ENCODE peak calls at places on chromosome 16, in eight cellular contexts. U, I, Z, T, A, F, G and J are unnamed samples. For H3K9me3 and H3K27me3, the result is how much of the 10 kb centered on the place peaks cover.

GRCh38 chr16:81790277-81790676 is 11.2 kb downstream of the PLCG2 start:
- DNase-seq in I (no peak), U (no peak), Z (no peak), G (no peak), F (no peak), A (no peak), T (no peak), J (no peak)

GRCh38 chr16:65176603-65177002 is 54.7 kb upstream of the CDH11 start:
- DNase-seq in U (no peak), G (no peak), F (no peak), I (no peak), T (no peak), A (no peak), Z (no peak), J (no peak)

GRCh38 chr16:87325480-87325879 is 8.3 kb upstream of the C16orf95 start:
- DNase-seq in I (peak), U (no peak), G (no peak), T (no peak), Z (no peak), F (no peak), A (no peak), J (no peak)

GRCh38 chr16:58393138-58393504 is 850 bp downstream of the GINS3 start:
- DNase-seq in G (no peak), I (no peak), A (no peak), U (no peak), T (no peak), Z (no peak), F (no peak), J (no peak)

GRCh38 chr16:56742030-56742984 is 12.4 kb downstream of the NUP93 start:
- DNase-seq in I (no peak), Z (no peak), T (peak), G (no peak), U (no peak), F (no peak), A (no peak), J (no peak)

GRCh38 chr16:75340715-75341500 is 89.5 kb upstream of the BCAR1 start:
- DNase-seq in T (no peak), F (no peak), I (no peak), Z (no peak), G (no peak), U (no peak), A (no peak), J (no peak)

GRCh38 chr16:73000020-73000906 is 47.7 kb downstream of the ZFHX3 start:
- DNase-seq in F (peak), Z (no peak), A (peak), I (no peak), G (no peak), U (no peak), T (no peak), J (no peak)

GRCh38 chr16:69176033-69176780 is 10.8 kb upstream of the SNTB2 start:
- DNase-seq in G (no peak), I (no peak), Z (no peak), U (no peak), T (no peak), F (no peak), A (no peak), J (no peak)

GRCh38 chr16:49620868-49621239 is 235.1 kb downstream of the ZNF423 start:
- DNase-seq in U (no peak), I (no peak), Z (no peak), F (no peak), G (no peak), A (no peak), T (no peak), J (no peak)

GRCh38 chr16:82639666-82640336 is 13.0 kb downstream of the CDH13 start:
- DNase-seq in G (peak), F (peak), A (no peak), T (peak), Z (no peak), U (peak), I (peak), J (no peak)

GRCh38 chr16:3606441-3606840 is 5.0 kb downstream of the SLX4 start:
- DNase-seq in F (peak), U (no peak), A (no peak), G (no peak), T (no peak), I (no peak), Z (no peak), J (no peak)

GRCh38 chr16:81004646-81005353 is 1.9 kb downstream of the CMC2 start:
- DNase-seq in Z (no peak), G (no peak), F (no peak), U (no peak), A (no peak), I (no peak), T (peak), J (no peak)

GRCh38 chr16:80804061-80804450 is 342 bp downstream of the CDYL2 start:
- DNase-seq in T (no peak), G (peak), U (peak), Z (no peak), F (peak), A (peak), I (peak), J (no peak)

GRCh38 chr16:89334988-89335802 is 117.7 kb downstream of the ZNF778 start:
- DNase-seq in T (no peak), A (no peak), F (peak), Z (no peak), G (no peak), U (no peak), I (no peak), J (no peak)

GRCh38 chr16:69273009-69273408 is 38.1 kb upstream of the VPS4A start:
- DNase-seq in T (no peak), U (no peak), F (no peak), Z (no peak), I (no peak), A (no peak), G (no peak), J (no peak)

GRCh38 chr16:77805403-77805802 is 17.0 kb downstream of the VAT1L start:
- DNase-seq in T (no peak), F (no peak), U (no peak), I (no peak), A (no peak), G (no peak), Z (no peak), J (no peak)

GRCh38 chr16:3726021-3726687 is 8.8 kb upstream of the TRAP1 start:
- DNase-seq in I (no peak), F (peak), U (no peak), A (no peak), Z (no peak), G (no peak), T (no peak), J (no peak)

GRCh38 chr16:9090101-9090959 is 1.1 kb upstream of the HAPSTR1 start:
- DNase-seq in G (peak), T (no peak), A (peak), Z (no peak), F (peak), U (peak), I (peak), J (no peak)

GRCh38 chr16:72406390-72406789 is 234.4 kb upstream of the PMFBP1 start:
- DNase-seq in Z (no peak), F (no peak), U (no peak), A (no peak), T (no peak), I (no peak), G (no peak), J (no peak)

GRCh38 chr16:51139568-51139967 is 11.5 kb downstream of the SALL1 start:
- DNase-seq in A (no peak), F (no peak), G (no peak), U (no peak), T (no peak), Z (no peak), I (no peak), J (no peak)

GRCh38 chr16:30731411-30731810 is 16.8 kb upstream of the PHKG2 start:
- DNase-seq in F (no peak), I (no peak), U (no peak), T (no peak), A (no peak), G (no peak), Z (no peak), J (no peak)

GRCh38 chr16:54927125-54928015 is 3.3 kb upstream of the IRX5 start:
- DNase-seq in Z (no peak), I (no peak), T (no peak), F (no peak), A (no peak), G (no peak), U (no peak), J (no peak)
- H3K4me3 ChIP-seq in Z (peak), I (peak), T (peak), F (peak), A (peak), G (no peak), U (peak), J (peak)

DNA sequence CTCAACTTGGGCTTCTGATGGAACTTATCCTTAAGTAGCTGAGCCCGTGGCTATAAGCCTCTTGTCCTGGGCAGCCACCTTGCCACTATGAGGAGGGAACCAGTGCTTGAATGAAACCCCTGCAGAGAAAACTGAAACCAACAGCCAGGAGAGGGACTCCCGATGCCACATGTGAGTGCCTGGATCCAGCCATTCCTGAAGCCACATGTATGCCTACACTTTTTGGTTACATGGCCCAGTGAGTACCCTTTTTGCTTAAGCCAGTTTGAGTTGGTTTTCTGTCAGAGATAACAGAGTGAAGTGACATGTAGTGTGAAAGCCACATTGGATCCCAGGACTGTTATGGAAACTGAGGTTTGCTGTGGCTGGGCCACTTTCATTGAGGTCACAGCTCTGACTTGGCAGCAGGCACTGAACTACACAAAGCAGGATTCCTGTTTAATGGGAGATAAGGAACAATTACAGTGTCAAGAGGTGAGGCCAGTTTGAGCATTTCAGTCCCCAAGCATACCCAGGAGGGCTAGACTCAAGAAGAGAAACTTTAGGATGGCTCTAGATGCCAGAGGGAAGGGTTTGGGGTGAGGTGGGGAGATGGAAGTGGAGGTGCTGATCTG is 222.2 kb downstream of the PARN start:
- DNase-seq in T (no peak), A (no peak), G (no peak), U (no peak), F (no peak), Z (no peak), I (no peak), J (no peak)
- H3K9me3 ChIP-seq in T (under half), A (under half), G (under half), U (under half), F (under half), Z (under half), I (under half), J (under half)

DNA sequence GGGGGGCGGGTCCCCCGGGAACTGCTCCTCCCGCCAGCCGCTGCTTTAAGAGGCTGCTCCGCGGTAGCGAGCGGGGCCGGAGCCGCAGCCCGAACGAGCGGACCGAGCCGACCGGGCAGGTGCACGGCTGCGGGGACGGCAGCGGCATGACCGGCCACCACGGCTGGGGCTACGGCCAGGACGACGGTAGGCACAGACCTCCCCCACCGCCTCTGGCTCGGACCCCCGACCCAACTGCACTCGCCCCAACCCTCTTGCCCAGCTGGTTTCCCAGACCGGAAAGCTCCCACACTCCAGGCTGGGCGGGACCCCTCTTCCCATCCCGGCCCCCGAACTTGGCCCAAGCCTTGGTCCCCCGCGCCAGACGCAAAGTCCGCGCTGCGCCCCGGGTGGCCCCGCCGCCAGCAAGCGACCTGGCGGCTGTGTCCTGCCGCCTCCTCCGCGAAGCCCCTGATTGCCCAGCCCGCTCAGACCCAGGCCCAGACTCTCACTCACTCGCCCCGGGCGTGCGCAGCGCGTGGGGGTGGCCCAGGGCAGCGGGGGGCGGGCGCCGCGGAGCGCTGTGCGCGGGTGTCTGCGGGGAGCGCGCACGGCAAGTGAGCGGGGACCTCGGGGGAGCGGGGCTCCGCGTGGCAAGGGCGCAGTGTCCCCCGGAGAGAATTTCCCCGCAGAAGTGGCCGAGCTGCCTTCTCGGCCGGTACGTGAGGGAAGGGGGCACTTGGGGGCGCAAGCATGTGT is at the start of gene CA7:
- DNase-seq in U (no peak), F (no peak), T (no peak), I (no peak), Z (no peak), A (no peak), G (no peak), J (no peak)
- H3K27me3 ChIP-seq in U (under half), F (under half), T (under half), I (under half), Z (under half), A (under half), G (under half), J (under half)

DNA sequence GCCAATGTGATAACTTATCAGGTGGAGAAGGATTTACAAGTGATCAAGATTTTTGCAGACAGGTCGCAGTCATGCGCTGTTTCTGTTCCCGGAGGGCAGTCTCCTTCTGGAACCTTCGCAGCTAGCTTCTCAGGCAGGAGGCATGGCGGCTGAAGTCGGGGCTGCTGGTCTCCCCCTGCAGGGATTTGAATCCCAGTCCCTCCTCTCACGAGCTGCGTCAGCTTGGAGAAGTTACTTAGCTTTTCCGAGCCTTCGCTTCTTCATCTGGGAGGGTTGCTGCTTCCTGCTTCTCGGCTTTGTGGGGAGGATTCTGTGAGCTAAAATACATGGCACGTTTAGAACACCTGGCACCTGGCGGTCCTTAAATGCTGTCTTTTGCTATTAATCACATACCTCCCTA is 287.8 kb upstream of the FOXF1 start:
- DNase-seq in T (no peak), I (no peak), G (no peak), F (no peak), Z (no peak), U (no peak), A (no peak), J (no peak)
- H3K4me3 ChIP-seq in T (no peak), I (no peak), G (no peak), F (no peak), Z (peak), U (no peak), A (no peak), J (no peak)

GRCh38 chr16:48308535-48308934 is 61.2 kb upstream of the ABCC11 start:
- DNase-seq in T (no peak), A (no peak), I (no peak), Z (no peak), G (no peak), U (no peak), F (no peak), J (no peak)
- H3K9me3 ChIP-seq in T (under half), A (under half), I (under half), Z (under half), G (under half), U (under half), F (under half), J (under half)

DNA sequence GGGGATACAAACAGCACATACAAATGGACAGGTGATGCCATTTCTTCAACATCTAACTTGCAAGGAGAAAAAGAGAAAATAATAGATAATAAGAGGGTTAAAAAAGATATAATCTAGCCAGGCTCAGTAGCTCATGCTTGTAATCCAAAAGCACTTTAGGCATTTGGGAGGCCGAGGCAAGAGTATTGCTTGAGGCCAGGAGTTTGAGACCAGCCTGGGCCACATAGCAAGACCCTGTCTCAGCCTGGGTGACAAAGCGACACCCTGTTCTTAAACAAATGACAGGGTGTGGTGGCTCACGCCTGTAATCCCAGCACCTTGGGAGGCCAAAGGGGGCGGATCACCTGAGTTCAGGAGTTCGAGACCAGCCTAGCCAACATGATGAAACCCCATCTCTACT is 19.3 kb downstream of the C16orf87 start:
- DNase-seq in G (no peak), T (no peak), F (no peak), Z (no peak), I (no peak), A (no peak), U (no peak), J (no peak)
- H3K27me3 ChIP-seq in G (under half), T (under half), F (under half), Z (under half), I (under half), A (under half), U (under half), J (under half)

GRCh38 chr16:67438098-67438791 is 7.3 kb downstream of the HSD11B2 start:
- DNase-seq in T (no peak), A (no peak), U (no peak), I (no peak), F (no peak), G (no peak), Z (no peak), J (no peak)

GRCh38 chr16:67433131-67433719 is 2.3 kb downstream of the HSD11B2 start:
- DNase-seq in A (no peak), F (no peak), U (no peak), G (no peak), Z (no peak), I (no peak), T (no peak), J (no peak)

GRCh38 chr16:67437513-67437912 is 6.6 kb downstream of the HSD11B2 start:
- DNase-seq in T (no peak), F (no peak), U (no peak), G (no peak), A (no peak), I (no peak), Z (no peak), J (no peak)

GRCh38 chr16:67436640-67437193 is 5.8 kb downstream of the HSD11B2 start:
- DNase-seq in T (no peak), G (no peak), I (no peak), F (peak), A (no peak), U (no peak), Z (no peak), J (no peak)

DNA sequence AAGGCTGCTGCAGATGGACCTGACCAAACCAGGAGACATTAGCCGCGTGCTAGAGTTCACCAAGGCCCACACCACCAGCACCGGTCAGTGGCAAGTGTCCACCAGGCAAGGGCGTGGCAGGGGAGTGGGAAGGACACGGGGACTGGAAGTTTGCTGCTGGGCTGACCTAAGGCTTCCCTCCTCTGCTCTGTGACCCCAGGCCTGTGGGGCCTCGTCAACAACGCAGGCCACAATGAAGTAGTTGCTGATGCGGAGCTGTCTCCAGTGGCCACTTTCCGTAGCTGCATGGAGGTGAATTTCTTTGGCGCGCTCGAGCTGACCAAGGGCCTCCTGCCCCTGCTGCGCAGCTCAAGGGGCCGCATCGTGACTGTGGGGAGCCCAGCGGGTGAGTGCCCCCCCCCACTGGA is 4.8 kb downstream of the HSD11B2 start:
- DNase-seq in G (no peak), F (no peak), A (no peak), T (no peak), U (no peak), Z (no peak), I (no peak), J (no peak)
- H3K4me3 ChIP-seq in G (no peak), F (no peak), A (no peak), T (no peak), U (no peak), Z (no peak), I (no peak), J (no peak)

GRCh38 chr16:24167129-24167528 is 89.0 kb upstream of the CACNG3 start:
- DNase-seq in T (no peak), I (no peak), U (no peak), G (no peak), Z (no peak), A (no peak), F (no peak), J (no peak)
- H3K9me3 ChIP-seq in T (under half), I (under half), U (under half), G (under half), Z (under half), A (under half), F (under half), J (under half)